ENCODE peak calls at places on chromosomes 3 and 15, in ten cellular contexts. W, O, H, B, A, E, L, M, F and N are unnamed samples.

GRCh38 chr3:151550642-151551041 is 89.8 kb upstream of the IGSF10 start:
- DNase-seq in W (no peak), O (no peak), H (no peak), B (no peak), A (no peak), E (no peak), L (no peak), M (no peak), F (no peak), N (no peak)

GRCh38 chr3:147906275-147906674 is 497.1 kb downstream of the ZIC1 start:
- DNase-seq in W (no peak), O (no peak), H (no peak), B (no peak), A (peak), E (no peak), L (no peak), M (no peak), F (no peak), N (no peak)

GRCh38 chr3:100775669-100776068 is 66.4 kb downstream of the TFG start:
- DNase-seq in W (no peak), O (no peak), H (no peak), B (no peak), A (peak), E (no peak), L (no peak), M (no peak), F (no peak), N (no peak)

GRCh38 chr3:175422744-175423143 is 563.6 kb downstream of the NAALADL2 start:
- DNase-seq in W (no peak), O (no peak), H (no peak), B (no peak), A (no peak), E (no peak), L (no peak), M (no peak), F (no peak), N (no peak)

GRCh38 chr3:48501196-48501595 is 2.8 kb downstream of the SHISA5 start:
- DNase-seq in W (no peak), O (no peak), H (no peak), B (no peak), A (no peak), E (no peak), L (no peak), M (no peak), F (no peak), N (no peak)

GRCh38 chr3:180680097-180680430 is 775 bp upstream of the CCDC39 start:
- DNase-seq in W (no peak), O (peak), H (peak), B (peak), A (peak), E (peak), L (no peak), M (no peak), F (no peak), N (no peak)

GRCh38 chr3:168803536-168803935 is 707.8 kb upstream of the GOLIM4 start:
- DNase-seq in W (no peak), O (no peak), H (no peak), B (no peak), A (peak), E (no peak), L (no peak), M (no peak), F (no peak), N (no peak)

GRCh38 chr15:78239811-78240210 is 5.4 kb upstream of the ACSBG1 start:
- DNase-seq in W (no peak), O (no peak), H (no peak), B (no peak), A (no peak), E (no peak), L (no peak), M (no peak), F (no peak), N (no peak)

GRCh38 chr3:195251336-195252065 is 19.5 kb downstream of the XXYLT1 start:
- DNase-seq in W (no peak), O (no peak), H (peak), B (no peak), A (no peak), E (peak), L (no peak), M (peak), F (no peak), N (no peak)

GRCh38 chr15:80970018-80970657 is 19.5 kb downstream of the MESD start:
- DNase-seq in W (peak), O (peak), H (peak), B (peak), A (peak), E (peak), L (no peak), M (peak), F (no peak), N (no peak)

GRCh38 chr3:88618121-88618645 is 468.4 kb downstream of the C3orf38 start:
- DNase-seq in W (no peak), O (no peak), H (no peak), B (no peak), A (no peak), E (no peak), L (no peak), M (no peak), F (no peak), N (no peak)

GRCh38 chr3:149421764-149422163 is 44.3 kb upstream of the TM4SF1 start:
- DNase-seq in W (no peak), O (no peak), H (no peak), B (no peak), A (no peak), E (no peak), L (no peak), M (no peak), F (no peak), N (no peak)

GRCh38 chr3:94098487-94098886 is 35.6 kb downstream of the NSUN3 start:
- DNase-seq in W (no peak), O (no peak), H (no peak), B (no peak), A (peak), E (no peak), L (no peak), M (no peak), F (no peak), N (no peak)

GRCh38 chr3:28301607-28302158 is 46.8 kb upstream of the ZCWPW2 start:
- DNase-seq in W (no peak), O (no peak), H (no peak), B (no peak), A (no peak), E (no peak), L (no peak), M (no peak), F (no peak), N (no peak)

GRCh38 chr15:92112180-92112579 is 258.7 kb downstream of the SLCO3A1 start:
- DNase-seq in W (no peak), O (no peak), H (no peak), B (no peak), A (peak), E (no peak), L (no peak), M (no peak), F (no peak), N (no peak)

GRCh38 chr3:115680802-115681345 is 57.6 kb downstream of the GAP43 start:
- DNase-seq in W (no peak), O (no peak), H (no peak), B (no peak), A (no peak), E (no peak), L (no peak), M (no peak), F (no peak), N (no peak)

GRCh38 chr3:172844428-172844827 is 93.9 kb downstream of the ECT2 start:
- DNase-seq in W (no peak), O (no peak), H (no peak), B (no peak), A (no peak), E (no peak), L (no peak), M (no peak), F (no peak), N (no peak)

DNA sequence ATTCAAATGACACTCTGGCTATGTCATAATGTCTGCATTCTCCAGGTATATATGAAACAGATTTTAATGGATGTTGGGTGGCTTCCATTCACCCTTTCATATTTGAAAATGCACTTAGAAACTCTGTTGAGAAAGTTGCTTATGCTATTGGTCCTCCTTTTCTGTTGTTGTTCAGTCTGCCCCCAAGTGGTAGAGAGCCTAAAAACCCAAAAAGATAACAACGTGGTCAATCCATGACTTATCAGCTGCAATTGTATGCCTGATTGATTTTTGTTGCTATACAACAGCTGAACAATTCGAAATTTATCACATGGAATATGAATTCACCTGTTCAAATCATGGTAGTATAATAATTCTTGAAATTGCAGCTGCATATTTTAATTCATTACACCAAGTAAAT is 279.8 kb downstream of the ROBO2 start:
- DNase-seq in W (no peak), O (no peak), H (peak), B (peak), A (peak), E (no peak), L (no peak), M (no peak), F (no peak), N (no peak)
- TF ChIP-seq CTCF in W (no peak), O (no peak), H (peak), B (peak), A (peak), E (no peak), L (no peak), M (no peak), F (no peak), N (peak)

GRCh38 chr3:10470120-10470665 is 35.2 kb downstream of the ATP2B2 start:
- DNase-seq in W (no peak), O (no peak), H (no peak), B (no peak), A (no peak), E (no peak), L (no peak), M (no peak), F (no peak), N (no peak)
- H3K27ac ChIP-seq in W (no peak), O (no peak), H (no peak), B (no peak), A (no peak), E (no peak), L (no peak), M (no peak), F (no peak), N (no peak)

GRCh38 chr3:57652203-57652602 is 40.7 kb downstream of the DENND6A start:
- DNase-seq in W (no peak), O (no peak), H (no peak), B (no peak), A (no peak), E (no peak), L (no peak), M (no peak), F (no peak), N (no peak)

GRCh38 chr3:57647292-57647940 is 45.5 kb downstream of the DENND6A start:
- DNase-seq in W (no peak), O (no peak), H (no peak), B (no peak), A (no peak), E (no peak), L (no peak), M (no peak), F (no peak), N (no peak)

GRCh38 chr3:57646723-57647122 is 46.2 kb downstream of the DENND6A start:
- DNase-seq in W (no peak), O (no peak), H (no peak), B (no peak), A (peak), E (no peak), L (no peak), M (no peak), F (no peak), N (no peak)
- TF ChIP-seq CTCF in W (peak), O (no peak), H (peak), B (peak), A (peak), E (no peak), L (no peak), M (no peak), F (no peak), N (no peak)

GRCh38 chr15:96180062-96180745 is 150.3 kb upstream of the NR2F2 start:
- DNase-seq in W (no peak), O (no peak), H (no peak), B (no peak), A (no peak), E (no peak), L (no peak), M (no peak), F (no peak), N (no peak)

GRCh38 chr15:96181873-96182301 is 148.6 kb upstream of the NR2F2 start:
- DNase-seq in W (peak), O (peak), H (no peak), B (no peak), A (peak), E (peak), L (no peak), M (peak), F (no peak), N (peak)

GRCh38 chr15:96171842-96172241 is 158.7 kb upstream of the NR2F2 start:
- DNase-seq in W (no peak), O (peak), H (peak), B (no peak), A (peak), E (no peak), L (no peak), M (no peak), F (no peak), N (no peak)

GRCh38 chr15:96181217-96181616 is 149.3 kb upstream of the NR2F2 start:
- DNase-seq in W (no peak), O (no peak), H (no peak), B (no peak), A (no peak), E (no peak), L (no peak), M (no peak), F (no peak), N (no peak)

DNA sequence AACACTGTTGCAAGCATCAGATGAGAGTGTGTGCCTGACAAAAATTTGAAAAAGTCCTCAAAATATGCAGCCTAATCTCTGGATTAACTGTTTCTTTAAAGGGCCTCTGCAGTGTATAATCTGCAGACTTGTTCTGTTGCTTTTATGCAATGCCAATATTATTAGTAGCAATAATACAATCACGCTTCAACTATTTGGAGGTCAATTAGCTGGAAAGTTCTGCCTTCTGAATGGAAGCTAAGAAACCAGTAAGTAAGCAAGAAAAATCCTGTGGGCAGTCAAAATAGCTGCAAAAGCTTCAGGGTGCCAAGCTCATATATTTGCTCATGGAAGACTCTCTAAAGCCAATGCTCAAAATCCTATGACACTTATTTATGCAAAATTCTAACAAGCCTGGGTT is 153.2 kb upstream of the NR2F2 start:
- DNase-seq in W (no peak), O (no peak), H (no peak), B (no peak), A (no peak), E (no peak), L (no peak), M (no peak), F (no peak), N (no peak)
- H3K27ac ChIP-seq in W (no peak), O (no peak), H (no peak), B (no peak), A (no peak), E (no peak), L (no peak), M (no peak), F (no peak), N (no peak)

GRCh38 chr3:137542049-137542448 is 222.1 kb upstream of the SOX14 start:
- DNase-seq in W (no peak), O (no peak), H (no peak), B (no peak), A (no peak), E (no peak), L (no peak), M (no peak), F (no peak), N (no peak)
- TF ChIP-seq CTCF in W (no peak), O (no peak), H (no peak), B (no peak), A (no peak), E (no peak), L (no peak), M (no peak), F (no peak), N (no peak)

GRCh38 chr3:10017636-10018292 is 8.5 kb upstream of the FANCD2 start:
- DNase-seq in W (no peak), O (no peak), H (no peak), B (no peak), A (peak), E (no peak), L (no peak), M (peak), F (no peak), N (no peak)
- H3K27ac ChIP-seq in W (no peak), O (no peak), H (no peak), B (no peak), A (peak), E (no peak), L (no peak), M (no peak), F (no peak), N (no peak)

GRCh38 chr3:101902041-101902440 is 52.7 kb downstream of the NFKBIZ start:
- DNase-seq in W (no peak), O (no peak), H (no peak), B (peak), A (peak), E (no peak), L (no peak), M (no peak), F (no peak), N (no peak)

GRCh38 chr3:101900736-101901135 is 51.4 kb downstream of the NFKBIZ start:
- DNase-seq in W (no peak), O (no peak), H (no peak), B (no peak), A (no peak), E (no peak), L (no peak), M (no peak), F (no peak), N (no peak)

GRCh38 chr3:101898752-101899169 is 49.4 kb downstream of the NFKBIZ start:
- DNase-seq in W (no peak), O (peak), H (no peak), B (peak), A (no peak), E (no peak), L (no peak), M (no peak), F (no peak), N (no peak)

GRCh38 chr3:101900316-101900715 is 51.0 kb downstream of the NFKBIZ start:
- DNase-seq in W (no peak), O (no peak), H (no peak), B (no peak), A (no peak), E (no peak), L (no peak), M (no peak), F (no peak), N (no peak)

DNA sequence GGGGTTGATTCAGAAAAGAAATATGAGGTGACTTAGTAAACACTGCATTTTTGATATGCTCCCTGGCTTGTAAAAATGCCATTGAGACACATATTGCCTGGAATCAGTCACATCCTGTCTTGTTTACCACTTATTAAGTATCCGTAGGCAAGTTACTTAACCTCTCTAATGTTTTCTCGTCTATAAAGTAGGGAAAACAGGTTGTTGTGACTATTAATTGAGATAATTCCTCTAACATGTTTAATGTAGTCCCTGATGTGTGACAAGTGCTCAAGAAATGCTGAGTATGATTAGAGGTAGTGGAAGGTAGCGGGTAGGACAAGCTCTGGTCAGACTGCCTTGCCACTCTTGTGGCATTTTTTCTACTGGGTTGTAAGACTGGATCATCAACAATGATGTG is 54.1 kb downstream of the NFKBIZ start:
- DNase-seq in W (no peak), O (no peak), H (no peak), B (no peak), A (peak), E (no peak), L (no peak), M (no peak), F (no peak), N (no peak)
- TF ChIP-seq CTCF in W (no peak), O (no peak), H (no peak), B (no peak), A (no peak), E (no peak), L (no peak), M (no peak), F (no peak), N (no peak)

GRCh38 chr3:12758025-12758830 is 831 bp downstream of the TMEM40 start:
- DNase-seq in W (peak), O (peak), H (peak), B (no peak), A (peak), E (no peak), L (peak), M (no peak), F (no peak), N (no peak)

GRCh38 chr3:12755754-12756153 is 3.3 kb downstream of the TMEM40 start:
- DNase-seq in W (no peak), O (no peak), H (no peak), B (no peak), A (no peak), E (no peak), L (no peak), M (no peak), F (no peak), N (no peak)

GRCh38 chr3:12756185-12756584 is 2.9 kb downstream of the TMEM40 start:
- DNase-seq in W (no peak), O (no peak), H (no peak), B (no peak), A (no peak), E (no peak), L (no peak), M (no peak), F (no peak), N (no peak)

GRCh38 chr3:12754315-12754714 is 4.7 kb downstream of the TMEM40 start:
- DNase-seq in W (no peak), O (no peak), H (no peak), B (no peak), A (no peak), E (no peak), L (no peak), M (no peak), F (no peak), N (no peak)

GRCh38 chr3:12756635-12757034 is 2.4 kb downstream of the TMEM40 start:
- DNase-seq in W (no peak), O (no peak), H (no peak), B (no peak), A (no peak), E (no peak), L (no peak), M (no peak), F (no peak), N (no peak)
- H3K27ac ChIP-seq in W (no peak), O (no peak), H (no peak), B (no peak), A (no peak), E (no peak), L (no peak), M (no peak), F (no peak), N (no peak)